ENCODE peak calls at places on chromosome 9, in seven cellular contexts. One of them, this sample, is unnamed.

GRCh38 chr9:1759901-1760300 is 255.2 kb upstream of the SMARCA2 start:
- DNase-seq in K562: no peak
- DNase-seq in AG10803: no peak
- DNase-seq in H1: no peak
- DNase-seq in cardiac fibroblast: no peak
- DNase-seq in GM20000: no peak
- DNase-seq in fibroblast of pulmonary artery: no peak
- DNase-seq in this sample: peak

GRCh38 chr9:110255064-110255416 is 1.3 kb downstream of the TXN start:
- DNase-seq in K562: no peak
- DNase-seq in fibroblast of pulmonary artery: no peak
- DNase-seq in cardiac fibroblast: no peak
- DNase-seq in H1: no peak
- DNase-seq in AG10803: no peak
- DNase-seq in GM20000: no peak
- DNase-seq in this sample: no peak

GRCh38 chr9:3960661-3961144 is 339.2 kb downstream of the GLIS3 start:
- DNase-seq in K562: no peak
- DNase-seq in H1: no peak
- DNase-seq in GM20000: no peak
- DNase-seq in cardiac fibroblast: peak
- DNase-seq in AG10803: peak
- DNase-seq in fibroblast of pulmonary artery: no peak
- DNase-seq in this sample: peak

GRCh38 chr9:99513441-99514112 is 291.5 kb downstream of the SEC61B start:
- DNase-seq in H1: no peak
- DNase-seq in cardiac fibroblast: no peak
- DNase-seq in GM20000: peak
- DNase-seq in fibroblast of pulmonary artery: no peak
- DNase-seq in AG10803: no peak
- DNase-seq in K562: no peak
- DNase-seq in this sample: no peak

GRCh38 chr9:114583776-114584175 is 3.8 kb upstream of the ATP6V1G1 start:
- DNase-seq in fibroblast of pulmonary artery: no peak
- DNase-seq in K562: no peak
- DNase-seq in H1: no peak
- DNase-seq in cardiac fibroblast: no peak
- DNase-seq in AG10803: no peak
- DNase-seq in GM20000: no peak
- DNase-seq in this sample: no peak

GRCh38 chr9:87004016-87004415 is 56.7 kb upstream of the GAS1 start:
- DNase-seq in AG10803: no peak
- DNase-seq in cardiac fibroblast: no peak
- DNase-seq in K562: no peak
- DNase-seq in H1: no peak
- DNase-seq in fibroblast of pulmonary artery: no peak
- DNase-seq in GM20000: no peak
- DNase-seq in this sample: no peak

GRCh38 chr9:120741701-120742100 is 27.4 kb upstream of the MEGF9 start:
- DNase-seq in GM20000: no peak
- DNase-seq in fibroblast of pulmonary artery: peak
- DNase-seq in K562: no peak
- DNase-seq in cardiac fibroblast: peak
- DNase-seq in H1: no peak
- DNase-seq in AG10803: no peak
- DNase-seq in this sample: no peak

GRCh38 chr9:91037511-91038482 is 236.2 kb downstream of the SYK start:
- DNase-seq in cardiac fibroblast: peak
- DNase-seq in H1: no peak
- DNase-seq in K562: no peak
- DNase-seq in AG10803: peak
- DNase-seq in GM20000: no peak
- DNase-seq in fibroblast of pulmonary artery: peak
- DNase-seq in this sample: no peak

GRCh38 chr9:104872959-104873850 is 54.8 kb downstream of the ABCA1 start:
- DNase-seq in fibroblast of pulmonary artery: peak
- DNase-seq in GM20000: no peak
- DNase-seq in AG10803: peak
- DNase-seq in H1: no peak
- DNase-seq in cardiac fibroblast: peak
- DNase-seq in K562: no peak
- DNase-seq in this sample: peak

GRCh38 chr9:124698265-124698664 is 72.8 kb downstream of the NR6A1 start:
- DNase-seq in fibroblast of pulmonary artery: peak
- DNase-seq in K562: peak
- DNase-seq in GM20000: no peak
- DNase-seq in H1: no peak
- DNase-seq in AG10803: peak
- DNase-seq in cardiac fibroblast: peak
- DNase-seq in this sample: no peak

GRCh38 chr9:129602598-129603415 is 18.1 kb downstream of the C9orf50 start:
- DNase-seq in GM20000: no peak
- DNase-seq in fibroblast of pulmonary artery: no peak
- DNase-seq in AG10803: no peak
- DNase-seq in K562: no peak
- DNase-seq in cardiac fibroblast: no peak
- DNase-seq in H1: no peak
- DNase-seq in this sample: no peak

GRCh38 chr9:136206602-136207333 is 1.8 kb upstream of the LHX3 start:
- DNase-seq in K562: peak
- DNase-seq in cardiac fibroblast: no peak
- DNase-seq in fibroblast of pulmonary artery: no peak
- DNase-seq in GM20000: no peak
- DNase-seq in AG10803: no peak
- DNase-seq in H1: no peak
- DNase-seq in this sample: no peak

GRCh38 chr9:6646028-6646636 is 603 bp upstream of the GLDC start:
- DNase-seq in AG10803: no peak
- DNase-seq in K562: no peak
- DNase-seq in fibroblast of pulmonary artery: no peak
- DNase-seq in H1: no peak
- DNase-seq in cardiac fibroblast: no peak
- DNase-seq in GM20000: no peak
- DNase-seq in this sample: no peak

GRCh38 chr9:130627896-130628792 is 36.2 kb upstream of the PRDM12 start:
- DNase-seq in H1: no peak
- DNase-seq in fibroblast of pulmonary artery: no peak
- DNase-seq in AG10803: no peak
- DNase-seq in GM20000: no peak
- DNase-seq in cardiac fibroblast: no peak
- DNase-seq in K562: no peak
- DNase-seq in this sample: no peak

GRCh38 chr9:129761901-129762359 is 9.1 kb upstream of the PTGES start:
- DNase-seq in GM20000: no peak
- DNase-seq in K562: no peak
- DNase-seq in fibroblast of pulmonary artery: peak
- DNase-seq in AG10803: peak
- DNase-seq in H1: no peak
- DNase-seq in cardiac fibroblast: peak
- DNase-seq in this sample: no peak

GRCh38 chr9:71637926-71638325 is 130.4 kb downstream of the CEMIP2 start:
- DNase-seq in cardiac fibroblast: no peak
- DNase-seq in GM20000: no peak
- DNase-seq in fibroblast of pulmonary artery: no peak
- DNase-seq in H1: no peak
- DNase-seq in AG10803: no peak
- DNase-seq in K562: no peak
- DNase-seq in this sample: no peak

GRCh38 chr9:81724242-81724889 is 35.0 kb upstream of the TLE1 start:
- DNase-seq in K562: no peak
- DNase-seq in H1: no peak
- DNase-seq in cardiac fibroblast: peak
- DNase-seq in AG10803: no peak
- DNase-seq in fibroblast of pulmonary artery: peak
- DNase-seq in GM20000: no peak
- DNase-seq in this sample: no peak

GRCh38 chr9:93427655-93428379 is 23.7 kb upstream of the FAM120A start:
- DNase-seq in AG10803: no peak
- DNase-seq in GM20000: no peak
- DNase-seq in K562: peak
- DNase-seq in H1: no peak
- DNase-seq in cardiac fibroblast: no peak
- DNase-seq in fibroblast of pulmonary artery: no peak
- DNase-seq in this sample: no peak

GRCh38 chr9:69444021-69444420 is 119.0 kb downstream of the ENTREP1 start:
- DNase-seq in AG10803: peak
- DNase-seq in fibroblast of pulmonary artery: peak
- DNase-seq in K562: no peak
- DNase-seq in H1: no peak
- DNase-seq in cardiac fibroblast: peak
- DNase-seq in GM20000: no peak
- DNase-seq in this sample: no peak

GRCh38 chr9:128393171-128393761 is 22.1 kb downstream of the URM1 start:
- DNase-seq in fibroblast of pulmonary artery: no peak
- DNase-seq in GM20000: no peak
- DNase-seq in cardiac fibroblast: no peak
- DNase-seq in AG10803: no peak
- DNase-seq in K562: no peak
- DNase-seq in H1: no peak
- DNase-seq in this sample: no peak
- TF ChIP-seq CTCF in fibroblast of pulmonary artery: no peak
- TF ChIP-seq CTCF in GM20000: no peak
- TF ChIP-seq CTCF in cardiac fibroblast: no peak
- TF ChIP-seq CTCF in AG10803: no peak
- TF ChIP-seq CTCF in K562: no peak
- TF ChIP-seq CTCF in H1: no peak
- TF ChIP-seq CTCF in this sample: no peak

GRCh38 chr9:21398955-21399489 is 9.9 kb upstream of the IFNA8 start:
- DNase-seq in fibroblast of pulmonary artery: no peak
- DNase-seq in K562: no peak
- DNase-seq in cardiac fibroblast: no peak
- DNase-seq in AG10803: no peak
- DNase-seq in H1: no peak
- DNase-seq in GM20000: no peak
- DNase-seq in this sample: no peak

GRCh38 chr9:21404146-21404545 is 4.8 kb upstream of the IFNA8 start:
- DNase-seq in H1: no peak
- DNase-seq in AG10803: peak
- DNase-seq in K562: no peak
- DNase-seq in fibroblast of pulmonary artery: no peak
- DNase-seq in GM20000: no peak
- DNase-seq in cardiac fibroblast: no peak
- DNase-seq in this sample: no peak

GRCh38 chr9:21402387-21403247 is 6.3 kb upstream of the IFNA8 start:
- DNase-seq in H1: no peak
- DNase-seq in GM20000: peak
- DNase-seq in K562: no peak
- DNase-seq in fibroblast of pulmonary artery: no peak
- DNase-seq in AG10803: no peak
- DNase-seq in cardiac fibroblast: no peak
- DNase-seq in this sample: no peak
- TF ChIP-seq CTCF in H1: peak
- TF ChIP-seq CTCF in GM20000: peak
- TF ChIP-seq CTCF in K562: no peak
- TF ChIP-seq CTCF in fibroblast of pulmonary artery: no peak
- TF ChIP-seq CTCF in AG10803: no peak
- TF ChIP-seq CTCF in cardiac fibroblast: no peak
- TF ChIP-seq CTCF in this sample: peak

GRCh38 chr9:137303893-137304382 is 1.9 kb upstream of the NRARP start:
- DNase-seq in K562: no peak
- DNase-seq in AG10803: no peak
- DNase-seq in fibroblast of pulmonary artery: no peak
- DNase-seq in cardiac fibroblast: no peak
- DNase-seq in GM20000: no peak
- DNase-seq in H1: no peak
- DNase-seq in this sample: no peak

GRCh38 chr9:137306546-137307254 is 4.6 kb upstream of the NRARP start:
- DNase-seq in cardiac fibroblast: no peak
- DNase-seq in fibroblast of pulmonary artery: no peak
- DNase-seq in H1: no peak
- DNase-seq in K562: no peak
- DNase-seq in AG10803: no peak
- DNase-seq in GM20000: no peak
- DNase-seq in this sample: no peak

GRCh38 chr9:137304383-137305059 is 2.5 kb upstream of the NRARP start:
- DNase-seq in H1: no peak
- DNase-seq in cardiac fibroblast: no peak
- DNase-seq in GM20000: no peak
- DNase-seq in K562: no peak
- DNase-seq in AG10803: no peak
- DNase-seq in fibroblast of pulmonary artery: peak
- DNase-seq in this sample: no peak

GRCh38 chr9:137305788-137306545 is 3.9 kb upstream of the NRARP start:
- DNase-seq in AG10803: no peak
- DNase-seq in GM20000: no peak
- DNase-seq in fibroblast of pulmonary artery: no peak
- DNase-seq in K562: no peak
- DNase-seq in cardiac fibroblast: no peak
- DNase-seq in H1: no peak
- DNase-seq in this sample: no peak

DNA sequence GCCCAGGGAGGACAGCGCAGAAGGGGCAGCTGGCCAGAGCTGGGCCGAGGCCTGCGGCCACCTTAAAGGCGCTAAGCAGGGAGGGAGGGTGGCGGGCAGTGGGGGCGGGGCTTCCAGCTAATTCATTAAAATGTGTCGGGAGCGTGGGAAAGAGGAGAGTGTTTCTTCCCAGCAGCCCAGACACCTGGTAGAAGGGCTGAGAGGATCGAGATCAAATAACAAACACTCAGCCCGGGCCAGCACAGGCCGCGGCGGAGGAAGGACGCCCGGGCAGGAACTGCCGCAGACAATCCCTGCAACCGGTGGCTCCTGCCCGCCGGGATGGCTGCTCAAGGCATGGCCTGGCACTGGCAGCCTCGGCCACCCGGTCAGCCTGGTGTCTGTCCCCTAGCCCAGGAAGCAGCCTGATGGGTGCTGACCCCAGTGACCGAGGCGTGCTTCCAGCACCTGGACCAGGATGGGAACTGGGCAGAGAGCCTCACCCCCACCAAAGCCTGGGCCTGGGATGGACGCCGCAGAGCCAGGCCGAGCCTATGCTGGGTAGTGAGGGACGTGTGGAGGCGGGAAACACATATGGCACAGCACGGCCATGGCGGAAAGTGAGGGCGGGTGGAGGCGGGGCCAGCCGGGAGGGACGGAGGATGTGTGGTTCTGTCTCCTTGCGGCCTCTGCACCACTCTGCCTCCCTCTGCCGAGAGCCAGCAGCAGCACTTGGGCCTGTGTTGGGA is 3.2 kb upstream of the NRARP start:
- DNase-seq in fibroblast of pulmonary artery: no peak
- DNase-seq in H1: no peak
- DNase-seq in GM20000: peak
- DNase-seq in cardiac fibroblast: peak
- DNase-seq in AG10803: no peak
- DNase-seq in K562: peak
- DNase-seq in this sample: no peak
- TF ChIP-seq CTCF in fibroblast of pulmonary artery: no peak
- TF ChIP-seq CTCF in H1: no peak
- TF ChIP-seq CTCF in GM20000: no peak
- TF ChIP-seq CTCF in cardiac fibroblast: peak
- TF ChIP-seq CTCF in AG10803: no peak
- TF ChIP-seq CTCF in K562: peak
- TF ChIP-seq CTCF in this sample: peak

DNA sequence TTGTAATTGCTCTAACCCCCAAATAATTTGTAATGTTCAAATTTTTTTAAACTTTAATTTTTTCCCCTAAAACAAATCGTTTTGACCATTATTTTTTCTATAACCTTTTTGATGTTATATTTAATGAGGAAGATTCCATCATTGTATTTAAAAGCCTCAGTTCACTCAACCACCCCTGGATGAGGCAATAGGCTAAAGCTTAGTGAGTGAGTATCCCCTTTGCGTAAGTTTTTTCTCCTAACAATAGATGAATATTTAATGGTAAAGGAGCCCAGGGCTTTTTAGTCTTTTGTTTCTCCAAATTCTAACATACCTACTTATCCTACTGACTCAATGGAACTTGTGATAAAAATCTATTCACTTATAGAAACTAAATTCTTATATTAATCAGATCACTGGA is 38.1 kb downstream of the ALDH1A1 start:
- DNase-seq in H1: no peak
- DNase-seq in AG10803: no peak
- DNase-seq in K562: no peak
- DNase-seq in cardiac fibroblast: no peak
- DNase-seq in fibroblast of pulmonary artery: no peak
- DNase-seq in GM20000: no peak
- DNase-seq in this sample: no peak
- TF ChIP-seq CTCF in H1: no peak
- TF ChIP-seq CTCF in AG10803: no peak
- TF ChIP-seq CTCF in K562: no peak
- TF ChIP-seq CTCF in cardiac fibroblast: no peak
- TF ChIP-seq CTCF in fibroblast of pulmonary artery: no peak
- TF ChIP-seq CTCF in GM20000: no peak
- TF ChIP-seq CTCF in this sample: no peak

This sample was measured in kidney epithelial cell.